ENCODE peak calls at places on chromosomes 1 and 21, in six cellular contexts. One of them, this sample, is unnamed. For H3K9me2, the result is how much of the 10 kb centered on the place peaks cover.

GRCh38 chr1:209335090-209335692 is 248.3 kb upstream of the CAMK1G start:
- DNase-seq in MM.1S: peak
- DNase-seq in GM23338: peak
- DNase-seq in HCT116: peak
- DNase-seq in GM23248: peak
- DNase-seq in OCI-LY7: peak
- DNase-seq in this sample: peak

GRCh38 chr1:152497273-152497672 is 13.3 kb upstream of the LCE5A start:
- DNase-seq in GM23248: peak
- DNase-seq in MM.1S: peak
- DNase-seq in GM23338: peak
- DNase-seq in HCT116: no peak
- DNase-seq in OCI-LY7: no peak
- DNase-seq in this sample: no peak

GRCh38 chr21:36835383-36835795 is 131.1 kb downstream of the HLCS start:
- DNase-seq in HCT116: no peak
- DNase-seq in OCI-LY7: no peak
- DNase-seq in GM23338: no peak
- DNase-seq in MM.1S: no peak
- DNase-seq in GM23248: peak
- DNase-seq in this sample: no peak

GRCh38 chr1:114152211-114153050 is 1.2 kb downstream of the SYT6 start:
- DNase-seq in HCT116: no peak
- DNase-seq in MM.1S: no peak
- DNase-seq in GM23248: peak
- DNase-seq in GM23338: peak
- DNase-seq in OCI-LY7: no peak
- DNase-seq in this sample: peak

GRCh38 chr1:111541721-111542120 is 38.3 kb upstream of the ADORA3 start:
- DNase-seq in OCI-LY7: no peak
- DNase-seq in GM23338: peak
- DNase-seq in HCT116: no peak
- DNase-seq in MM.1S: no peak
- DNase-seq in GM23248: peak
- DNase-seq in this sample: no peak

GRCh38 chr1:214974002-214974401 is 108.5 kb upstream of the KCNK2 start:
- DNase-seq in HCT116: no peak
- DNase-seq in GM23248: no peak
- DNase-seq in OCI-LY7: no peak
- DNase-seq in MM.1S: no peak
- DNase-seq in GM23338: peak
- DNase-seq in this sample: no peak

GRCh38 chr1:153928776-153929432 is 6.1 kb upstream of the GATAD2B start:
- DNase-seq in MM.1S: no peak
- DNase-seq in GM23248: peak
- DNase-seq in HCT116: no peak
- DNase-seq in GM23338: no peak
- DNase-seq in OCI-LY7: no peak
- DNase-seq in this sample: peak

GRCh38 chr1:111140680-111140967 is 601 bp downstream of the CEPT1 start:
- DNase-seq in HCT116: no peak
- DNase-seq in GM23248: peak
- DNase-seq in MM.1S: peak
- DNase-seq in GM23338: peak
- DNase-seq in OCI-LY7: peak
- DNase-seq in this sample: peak

GRCh38 chr1:62176597-62177312 is 17.9 kb upstream of the L1TD1 start:
- DNase-seq in OCI-LY7: no peak
- DNase-seq in HCT116: no peak
- DNase-seq in GM23248: no peak
- DNase-seq in MM.1S: no peak
- DNase-seq in GM23338: peak
- DNase-seq in this sample: no peak

GRCh38 chr1:46102769-46103476 is 29.5 kb downstream of the PIK3R3 start:
- DNase-seq in GM23338: no peak
- DNase-seq in OCI-LY7: no peak
- DNase-seq in MM.1S: no peak
- DNase-seq in HCT116: no peak
- DNase-seq in GM23248: peak
- DNase-seq in this sample: no peak

GRCh38 chr1:203690730-203691129 is 64.1 kb downstream of the ATP2B4 start:
- DNase-seq in MM.1S: no peak
- DNase-seq in GM23248: no peak
- DNase-seq in GM23338: peak
- DNase-seq in HCT116: no peak
- DNase-seq in OCI-LY7: no peak
- DNase-seq in this sample: no peak
- H3K27ac ChIP-seq in MM.1S: no peak
- H3K27ac ChIP-seq in GM23248: no peak
- H3K27ac ChIP-seq in GM23338: peak
- H3K27ac ChIP-seq in HCT116: no peak
- H3K27ac ChIP-seq in OCI-LY7: no peak
- H3K27ac ChIP-seq in this sample: peak

GRCh38 chr1:44239961-44240371 is 26.7 kb downstream of the DMAP1 start:
- DNase-seq in MM.1S: no peak
- DNase-seq in GM23248: peak
- DNase-seq in HCT116: no peak
- DNase-seq in GM23338: no peak
- DNase-seq in OCI-LY7: no peak
- DNase-seq in this sample: peak
- H3K9me2 ChIP-seq in MM.1S: under half
- H3K9me2 ChIP-seq in GM23248: under half
- H3K9me2 ChIP-seq in HCT116: under half
- H3K9me2 ChIP-seq in GM23338: under half
- H3K9me2 ChIP-seq in OCI-LY7: under half
- H3K9me2 ChIP-seq in this sample: under half

DNA sequence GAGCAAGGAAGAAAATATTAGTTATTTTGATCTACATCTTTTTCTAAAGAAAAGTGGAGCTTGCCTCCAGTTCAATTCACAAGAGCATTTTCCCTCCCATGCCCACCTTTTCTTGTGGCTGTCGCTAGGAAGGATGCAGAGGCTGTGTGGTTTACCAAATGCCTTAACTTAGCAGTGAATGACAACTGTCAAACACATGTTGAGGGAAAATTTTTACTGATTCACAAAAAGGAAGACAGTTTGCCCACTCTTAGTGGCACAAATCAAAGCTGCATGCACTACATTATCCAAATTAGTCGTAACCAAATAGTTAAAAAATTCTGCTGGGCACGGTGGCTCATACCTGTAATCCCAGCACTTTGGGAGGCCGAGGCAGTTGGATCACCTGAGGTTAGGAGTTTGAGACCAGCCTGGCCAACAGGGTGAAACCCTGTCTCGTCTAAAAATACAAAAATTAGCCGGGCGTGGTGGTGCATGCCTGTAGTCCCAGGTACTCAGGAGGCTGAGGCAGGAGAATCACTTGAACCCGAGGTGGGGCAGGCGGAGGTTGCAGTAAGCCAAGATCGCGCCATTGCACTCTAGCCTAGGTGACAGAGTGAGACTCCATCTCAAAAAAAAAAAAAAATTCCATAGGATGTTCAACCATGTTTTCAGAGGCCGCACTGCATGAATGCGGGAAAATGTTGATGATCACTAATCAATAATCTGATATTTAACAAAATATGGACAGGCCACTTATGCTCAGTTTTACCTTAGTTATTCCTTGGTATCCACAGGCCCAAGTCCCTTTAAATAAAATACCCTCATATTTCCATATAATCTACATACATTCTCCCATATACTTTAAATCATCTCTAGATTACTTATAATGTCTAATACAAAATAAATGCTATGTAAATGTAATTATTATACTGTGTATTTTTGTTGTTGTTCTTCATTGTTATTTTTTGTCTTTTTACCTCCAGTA is 9.0 kb downstream of the COX20 start:
- DNase-seq in OCI-LY7: no peak
- DNase-seq in GM23248: no peak
- DNase-seq in MM.1S: no peak
- DNase-seq in HCT116: no peak
- DNase-seq in GM23338: no peak
- DNase-seq in this sample: no peak
- H3K4me2 ChIP-seq in OCI-LY7: no peak
- H3K4me2 ChIP-seq in GM23248: no peak
- H3K4me2 ChIP-seq in MM.1S: no peak
- H3K4me2 ChIP-seq in HCT116: no peak
- H3K4me2 ChIP-seq in GM23338: no peak
- H3K4me2 ChIP-seq in this sample: no peak

GRCh38 chr1:12602633-12603024 is 15.4 kb downstream of the DHRS3 start:
- DNase-seq in GM23248: no peak
- DNase-seq in MM.1S: no peak
- DNase-seq in OCI-LY7: no peak
- DNase-seq in HCT116: no peak
- DNase-seq in GM23338: no peak
- DNase-seq in this sample: no peak

GRCh38 chr1:12601690-12602632 is 16.0 kb downstream of the DHRS3 start:
- DNase-seq in GM23248: no peak
- DNase-seq in MM.1S: no peak
- DNase-seq in HCT116: peak
- DNase-seq in OCI-LY7: no peak
- DNase-seq in GM23338: peak
- DNase-seq in this sample: peak

GRCh38 chr1:12604114-12604874 is 13.7 kb downstream of the DHRS3 start:
- DNase-seq in GM23338: no peak
- DNase-seq in HCT116: peak
- DNase-seq in OCI-LY7: no peak
- DNase-seq in MM.1S: no peak
- DNase-seq in GM23248: peak
- DNase-seq in this sample: peak

GRCh38 chr1:12604986-12605385 is 13.0 kb downstream of the DHRS3 start:
- DNase-seq in GM23338: no peak
- DNase-seq in HCT116: no peak
- DNase-seq in OCI-LY7: no peak
- DNase-seq in MM.1S: no peak
- DNase-seq in GM23248: no peak
- DNase-seq in this sample: no peak

DNA sequence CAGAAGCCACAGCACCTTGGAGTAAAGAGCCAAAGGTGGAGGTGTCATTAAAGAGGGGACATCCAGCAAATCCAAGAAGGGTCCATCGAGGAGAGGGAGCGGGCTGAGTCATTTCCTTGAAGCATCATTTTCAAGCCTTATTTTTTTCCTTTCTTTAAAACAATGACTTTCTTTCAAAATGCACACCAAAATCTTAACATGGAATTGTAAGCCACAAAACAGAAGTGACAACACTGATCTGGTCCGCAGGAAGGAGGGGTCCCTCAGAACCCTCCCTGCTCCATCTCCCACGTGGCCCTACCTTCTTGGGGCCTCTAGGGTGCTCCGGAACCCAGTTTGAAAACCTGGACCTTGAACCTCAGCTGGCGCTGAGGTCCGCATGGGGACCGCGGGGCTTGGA is 14.8 kb downstream of the DHRS3 start:
- DNase-seq in MM.1S: no peak
- DNase-seq in GM23248: no peak
- DNase-seq in GM23338: no peak
- DNase-seq in OCI-LY7: no peak
- DNase-seq in HCT116: no peak
- DNase-seq in this sample: no peak
- H3K27ac ChIP-seq in MM.1S: no peak
- H3K27ac ChIP-seq in GM23248: no peak
- H3K27ac ChIP-seq in GM23338: no peak
- H3K27ac ChIP-seq in OCI-LY7: no peak
- H3K27ac ChIP-seq in HCT116: no peak
- H3K27ac ChIP-seq in this sample: peak

GRCh38 chr1:29195875-29196274 is 14.2 kb upstream of the SRSF4 start:
- DNase-seq in MM.1S: no peak
- DNase-seq in GM23338: no peak
- DNase-seq in OCI-LY7: no peak
- DNase-seq in HCT116: no peak
- DNase-seq in GM23248: no peak
- DNase-seq in this sample: no peak
- H3K9me2 ChIP-seq in MM.1S: under half
- H3K9me2 ChIP-seq in GM23338: under half
- H3K9me2 ChIP-seq in OCI-LY7: under half
- H3K9me2 ChIP-seq in HCT116: under half
- H3K9me2 ChIP-seq in GM23248: under half
- H3K9me2 ChIP-seq in this sample: under half